ENCODE peak calls at places on chromosomes 2 and 18, in four cellular contexts. D is psoas muscle, P is NCI-H82, A is adipocyte. B is an unnamed sample.

GRCh38 chr2:151945602-151946001 is 117.4 kb upstream of the ARL5A start:
- DNase-seq in D (no peak), P (no peak), A (no peak), B (no peak)

GRCh38 chr2:172968061-172968469 is 107.6 kb upstream of the MAP3K20 start:
- DNase-seq in D (peak; percentile 64), P (no peak), A (peak; percentile 86), B (peak; percentile 16)

GRCh38 chr2:26002617-26003310 is 20.5 kb upstream of the KIF3C start:
- DNase-seq in D (no peak), P (no peak), A (no peak), B (no peak)

GRCh38 chr2:26457241-26457666 is 20.7 kb downstream of the OTOF start:
- DNase-seq in D (no peak), P (no peak), A (no peak), B (peak; percentile 33)

GRCh38 chr2:70127920-70128444 is 40.7 kb downstream of the PCBP1 start:
- DNase-seq in D (no peak), P (no peak), A (no peak), B (no peak)

GRCh38 chr2:66095820-66096219 is 339.1 kb upstream of the MEIS1 start:
- DNase-seq in D (no peak), P (peak; percentile 25), A (no peak), B (no peak)

GRCh38 chr2:177796011-177796410 is 276.6 kb downstream of the PDE11A start:
- DNase-seq in D (no peak), P (no peak), A (no peak), B (no peak)

GRCh38 chr18:78724214-78724834 is 255.3 kb upstream of the SALL3 start:
- DNase-seq in D (no peak), P (no peak), A (no peak), B (no peak)

GRCh38 chr2:124316875-124317605 is 292.0 kb downstream of the CNTNAP5 start:
- DNase-seq in D (no peak), P (no peak), A (no peak), B (no peak)

GRCh38 chr2:31467426-31467825 is 52.9 kb upstream of the XDH start:
- DNase-seq in D (no peak), P (no peak), A (no peak), B (no peak)

B was measured in small intestine.